ENCODE peak calls at places on chromosomes 12 and 14, in four cellular contexts. O is IMR-90, V is MM.1S, Q is pancreas. J is an unnamed sample.

GRCh38 chr12:121576851-121577391 is 3.9 kb downstream of the KDM2B start:
- DNase-seq in O (peak), V (no peak), Q (no peak), J (peak)

GRCh38 chr12:53308276-53308675 is 8.8 kb downstream of the MYG1 start:
- DNase-seq in O (no peak), V (peak), Q (no peak), J (no peak)

GRCh38 chr14:39726563-39726962 is 294.3 kb upstream of the FBXO33 start:
- DNase-seq in O (no peak), V (no peak), Q (no peak), J (no peak)

GRCh38 chr14:59481407-59482119 is 2.6 kb downstream of the L3HYPDH start:
- DNase-seq in O (peak), V (no peak), Q (no peak), J (peak)

GRCh38 chr12:27826076-27826475 is 46.0 kb upstream of the MANSC4 start:
- DNase-seq in O (peak), V (no peak), Q (no peak), J (no peak)

GRCh38 chr14:22432348-22432976 is 156.6 kb downstream of the DAD1 start:
- DNase-seq in O (peak), V (no peak), Q (no peak), J (peak)

GRCh38 chr14:96267916-96268315 is 11.9 kb downstream of the BDKRB1 start:
- DNase-seq in O (peak), V (no peak), Q (no peak), J (no peak)

GRCh38 chr12:31722580-31722979 is 6.2 kb downstream of the AMN1 start:
- DNase-seq in O (no peak), V (no peak), Q (no peak), J (no peak)

GRCh38 chr12:21607701-21608100 is 3.1 kb upstream of the GYS2 start:
- DNase-seq in O (peak), V (no peak), Q (no peak), J (peak)

GRCh38 chr12:113647048-113647447 is 175.4 kb upstream of the LHX5 start:
- DNase-seq in O (no peak), V (no peak), Q (no peak), J (no peak)

GRCh38 chr12:54622463-54623183 is 12.1 kb downstream of the LACRT start:
- DNase-seq in O (peak), V (peak), Q (no peak), J (peak)

GRCh38 chr12:106239951-106240335 is 7.9 kb downstream of the CKAP4 start:
- DNase-seq in O (no peak), V (no peak), Q (no peak), J (no peak)

GRCh38 chr14:74965770-74966153 is 10.4 kb upstream of the PGF start:
- DNase-seq in O (peak), V (no peak), Q (no peak), J (peak)

GRCh38 chr14:50985124-50985815 is 41.0 kb upstream of the PYGL start:
- DNase-seq in O (no peak), V (no peak), Q (no peak), J (peak)
- H3K4me3 ChIP-seq in O (no peak), V (no peak), Q (no peak), J (no peak)

GRCh38 chr12:19572920-19573558 is 133.7 kb downstream of the AEBP2 start:
- DNase-seq in O (peak), V (peak), Q (no peak), J (peak)
- TF ChIP-seq CTCF in O (peak), V (peak), Q (no peak), J (peak)

GRCh38 chr12:55809274-55809673 is 8.2 kb downstream of the SARNP start:
- DNase-seq in O (no peak), V (no peak), Q (no peak), J (no peak)

GRCh38 chr12:55815473-55815872 is 2.1 kb downstream of the SARNP start:
- DNase-seq in O (no peak), V (no peak), Q (no peak), J (no peak)

GRCh38 chr12:55816876-55817351 is 610 bp downstream of the SARNP start:
- DNase-seq in O (peak), V (no peak), Q (no peak), J (no peak)

GRCh38 chr12:55814257-55814656 is 3.3 kb downstream of the SARNP start:
- DNase-seq in O (no peak), V (no peak), Q (no peak), J (no peak)

DNA sequence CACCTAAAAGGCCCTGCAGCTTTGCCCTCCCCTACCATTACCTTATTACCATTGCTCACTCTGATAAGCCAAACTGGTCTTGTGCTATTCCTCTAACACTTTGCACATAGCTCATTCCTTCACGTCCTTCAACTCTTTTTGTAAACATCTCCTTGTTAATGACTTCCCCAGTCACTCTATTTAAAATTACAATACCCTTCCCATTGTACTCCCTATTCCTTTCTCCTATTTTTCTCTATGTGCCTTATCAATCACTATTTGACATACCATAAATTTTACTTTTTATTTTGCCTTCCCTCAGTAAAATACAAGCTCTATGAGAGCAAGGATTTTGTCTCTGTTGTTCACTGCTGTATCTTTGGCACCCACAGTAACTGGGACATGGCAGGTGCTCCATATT is 5.4 kb downstream of the SARNP start:
- DNase-seq in O (no peak), V (no peak), Q (no peak), J (no peak)
- H3K4me3 ChIP-seq in O (no peak), V (no peak), Q (no peak), J (no peak)

GRCh38 chr12:101850199-101850598 is 19.4 kb upstream of the GNPTAB start:
- DNase-seq in O (no peak), V (no peak), Q (no peak), J (no peak)

GRCh38 chr12:101841069-101841468 is 10.3 kb upstream of the GNPTAB start:
- DNase-seq in O (no peak), V (no peak), Q (no peak), J (no peak)

GRCh38 chr12:101839324-101840283 is 8.8 kb upstream of the GNPTAB start:
- DNase-seq in O (peak), V (peak), Q (peak), J (peak)

GRCh38 chr12:101847325-101847724 is 16.6 kb upstream of the GNPTAB start:
- DNase-seq in O (no peak), V (no peak), Q (no peak), J (no peak)

DNA sequence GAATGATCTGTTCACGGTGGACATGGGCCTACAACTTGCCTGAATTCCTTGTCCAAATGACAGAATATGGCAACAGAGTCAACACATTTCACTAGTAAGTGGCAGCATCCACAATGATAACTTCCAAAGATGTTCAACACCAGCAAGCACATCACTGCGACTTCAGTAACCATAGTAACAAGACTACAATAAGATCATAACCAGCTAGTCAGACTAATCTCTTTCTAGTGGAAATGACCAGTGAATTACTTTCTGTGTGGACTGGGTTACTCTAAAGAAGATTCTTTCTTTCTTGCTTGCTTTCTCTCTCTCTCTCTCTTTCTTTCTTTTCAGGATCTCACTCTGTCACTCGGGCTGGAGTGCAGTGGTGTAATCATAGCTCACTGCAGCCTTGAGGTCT is 14.6 kb upstream of the GNPTAB start:
- DNase-seq in O (peak), V (no peak), Q (no peak), J (no peak)
- TF ChIP-seq CTCF in O (no peak), V (no peak), Q (no peak), J (no peak)

GRCh38 chr12:65308601-65309071 is 30.2 kb downstream of the MSRB3 start:
- DNase-seq in O (peak), V (no peak), Q (no peak), J (peak)
- H3K4me3 ChIP-seq in O (no peak), V (no peak), Q (no peak), J (no peak)

GRCh38 chr12:109943811-109944210 is 43.7 kb downstream of the TCHP start:
- DNase-seq in O (peak), V (no peak), Q (no peak), J (no peak)

GRCh38 chr12:109946505-109946904 is 46.4 kb downstream of the TCHP start:
- DNase-seq in O (peak), V (no peak), Q (no peak), J (no peak)

GRCh38 chr12:109944561-109944960 is 44.5 kb downstream of the TCHP start:
- DNase-seq in O (no peak), V (no peak), Q (no peak), J (no peak)

GRCh38 chr12:109946913-109947312 is 46.8 kb downstream of the TCHP start:
- DNase-seq in O (no peak), V (no peak), Q (no peak), J (no peak)

DNA sequence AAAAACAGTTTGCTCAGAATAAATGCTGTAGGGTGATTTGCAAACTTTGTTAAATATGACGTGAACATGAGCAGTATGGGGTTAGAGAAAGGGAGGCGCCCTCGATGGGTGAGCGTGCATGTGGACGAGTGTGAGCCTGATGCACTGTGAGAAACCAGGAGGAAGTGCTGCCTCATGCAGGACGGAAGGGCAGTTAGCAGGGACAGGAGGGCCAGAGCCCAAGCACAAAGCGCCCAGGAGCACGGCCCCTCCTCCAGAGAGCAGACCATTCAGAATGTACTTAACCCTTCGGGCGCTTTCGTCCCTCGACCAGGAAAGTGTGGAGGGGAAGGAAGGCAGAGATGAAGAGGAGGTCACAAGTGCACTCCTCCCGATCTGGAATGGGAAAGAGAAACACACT is 44.9 kb downstream of the TCHP start:
- DNase-seq in O (peak), V (no peak), Q (no peak), J (peak)
- TF ChIP-seq CTCF in O (peak), V (no peak), Q (no peak), J (peak)

DNA sequence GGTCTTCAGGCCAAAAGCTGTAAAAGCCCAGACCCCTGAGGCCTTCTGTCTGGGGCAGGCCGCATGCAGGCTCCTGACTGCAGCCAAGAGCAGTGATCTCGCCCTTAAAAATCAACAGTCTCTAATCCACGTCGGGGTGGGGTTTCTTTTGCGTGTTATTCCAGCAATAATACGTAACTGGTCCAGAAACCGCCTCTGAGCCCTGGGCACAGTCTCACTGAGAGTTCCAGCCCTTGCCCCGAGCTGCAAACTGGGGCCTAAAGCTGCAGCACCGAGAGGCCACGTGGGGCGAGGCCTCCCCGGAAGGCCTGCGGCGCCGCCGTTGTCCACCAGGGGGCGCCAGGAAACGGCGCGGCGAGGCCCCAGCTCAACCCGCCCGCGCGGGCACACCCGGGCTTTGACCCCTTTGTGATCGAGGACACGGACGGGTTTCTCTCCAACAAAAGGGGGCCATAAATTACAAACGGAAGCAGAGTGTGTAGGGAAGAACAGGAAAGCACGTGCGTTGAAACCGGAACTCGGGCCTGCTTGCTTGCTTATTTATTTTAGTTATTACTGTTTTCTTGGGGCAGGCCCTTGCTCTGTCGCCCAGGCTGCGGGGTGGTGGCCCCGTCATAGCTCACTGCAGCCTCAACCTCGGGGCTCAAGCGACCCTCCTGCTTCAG is 87.2 kb downstream of the NINJ2 start:
- DNase-seq in O (peak), V (peak), Q (peak), J (peak)
- H3K4me3 ChIP-seq in O (no peak), V (peak), Q (no peak), J (no peak)

DNA sequence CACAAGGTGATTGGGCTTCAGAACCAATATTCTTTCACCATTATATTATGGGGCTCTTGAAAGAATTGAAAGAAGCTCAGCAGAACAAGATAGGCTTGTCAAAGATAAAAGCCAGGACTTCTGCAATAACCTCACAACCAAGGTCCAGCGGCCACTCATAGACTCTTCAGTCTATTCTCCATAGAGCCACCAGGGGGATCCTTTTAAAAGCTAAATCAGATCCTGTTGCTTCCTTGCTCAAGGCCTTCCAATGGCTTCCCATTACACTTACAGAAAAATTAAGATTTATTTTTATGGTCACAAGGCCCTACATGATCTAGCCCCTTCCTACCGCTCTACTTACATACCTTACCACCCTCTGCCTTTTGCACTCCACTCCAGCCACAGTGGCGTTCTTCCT is 169.6 kb downstream of the C12orf42 start:
- DNase-seq in O (no peak), V (peak), Q (no peak), J (no peak)
- TF ChIP-seq CTCF in O (no peak), V (peak), Q (no peak), J (no peak)

DNA sequence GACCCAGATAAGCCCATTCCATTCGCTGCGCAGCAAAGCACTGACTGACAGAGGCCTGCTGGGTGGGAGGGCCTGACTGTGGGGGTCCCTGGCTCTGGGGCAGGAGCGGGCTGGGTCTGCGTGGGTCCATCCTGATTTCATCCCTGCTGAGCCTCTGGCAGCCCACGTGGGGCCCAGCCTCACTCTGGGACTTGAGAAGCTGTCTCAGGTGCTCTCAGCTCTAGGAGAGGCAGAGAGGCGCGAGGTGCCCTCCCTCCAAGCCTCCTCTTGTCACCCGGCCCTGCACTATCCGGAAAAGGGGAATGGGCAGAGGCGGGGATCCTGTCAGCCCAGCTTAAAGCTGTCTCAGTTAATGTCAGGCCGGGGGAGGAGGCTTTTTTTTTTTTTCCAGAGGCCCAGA is 907 bp downstream of the ABCB9 start:
- DNase-seq in O (no peak), V (no peak), Q (peak), J (peak)
- H3K4me3 ChIP-seq in O (no peak), V (no peak), Q (no peak), J (peak)

J was measured in cardiac fibroblast.